ENCODE peak calls at places on chromosomes 4 and X, in ten cellular contexts. Q is MG63; F is K562; Z is right cardiac atrium; J is NT2/D1; T is aorta; G is psoas muscle; W is IMR-90; I is CD8-positive, alpha-beta memory T cell; C is endodermal cell. N is an unnamed sample. For H3K27me3, the result is how much of the 10 kb centered on the place peaks cover.

GRCh38 chr4:154928640-154929257 is 147.7 kb downstream of the RBM46 start:
- DNase-seq in I (no peak), Z (no peak), C (peak), J (peak), G (no peak), W (peak), T (no peak), F (no peak), Q (no peak), N (no peak)

GRCh38 chr4:149296503-149296902 is 519.1 kb downstream of the IQCM start:
- DNase-seq in Q (no peak), G (no peak), I (no peak), T (no peak), J (no peak), F (no peak), C (no peak), W (no peak), Z (no peak), N (no peak)

GRCh38 chr4:148444296-148445070 is 2.3 kb upstream of the NR3C2 start:
- DNase-seq in W (no peak), I (peak), Z (peak), C (peak), Q (no peak), J (no peak), G (peak), T (peak), F (no peak), N (no peak)

GRCh38 chr4:123587983-123588494 is 191.4 kb downstream of the SPRY1 start:
- DNase-seq in Q (peak), I (no peak), T (peak), C (no peak), Z (peak), J (no peak), G (peak), W (peak), F (no peak), N (no peak)

GRCh38 chrX:15749642-15750610 is 11.9 kb downstream of the CA5B start:
- DNase-seq in G (no peak), W (peak), Q (peak), F (no peak), C (no peak), Z (peak), J (no peak), I (no peak), T (peak), N (no peak)

GRCh38 chrX:98795636-98796035 is 1614.4 kb downstream of the PCDH19 start:
- DNase-seq in G (no peak), Q (no peak), Z (no peak), I (no peak), J (no peak), T (no peak), C (no peak), F (no peak), W (no peak), N (no peak)

GRCh38 chr4:27518876-27519275 is 658.2 kb downstream of the STIM2 start:
- DNase-seq in W (no peak), T (no peak), C (no peak), Z (no peak), Q (no peak), I (no peak), J (no peak), G (no peak), F (no peak), N (no peak)

GRCh38 chrX:71930298-71930697 is 19.7 kb downstream of the NHSL2 start:
- DNase-seq in C (no peak), Q (no peak), G (no peak), W (no peak), Z (no peak), J (no peak), T (no peak), F (no peak), I (no peak), N (no peak)

GRCh38 chr4:182513534-182514291 is 270.5 kb downstream of the TENM3 start:
- DNase-seq in F (no peak), G (no peak), Z (no peak), J (no peak), C (no peak), W (no peak), I (no peak), Q (no peak), T (no peak), N (no peak)

GRCh38 chrX:41086627-41086932 is 1.3 kb downstream of the USP9X start:
- DNase-seq in W (no peak), J (no peak), T (no peak), G (no peak), Q (peak), I (no peak), C (no peak), Z (no peak), F (no peak), N (no peak)

GRCh38 chr4:106986486-106986885 is 49.6 kb downstream of the DKK2 start:
- DNase-seq in J (no peak), Q (no peak), G (no peak), Z (no peak), I (no peak), F (no peak), W (no peak), C (no peak), T (no peak), N (peak)

GRCh38 chrX:38066934-38067333 is 60.6 kb downstream of the SYTL5 start:
- DNase-seq in Q (no peak), F (no peak), W (no peak), J (no peak), I (no peak), C (no peak), Z (no peak), G (no peak), T (no peak), N (no peak)

GRCh38 chrX:9865804-9866471 is 79.7 kb downstream of the SHROOM2 start:
- DNase-seq in I (no peak), J (no peak), F (no peak), C (no peak), G (no peak), Z (no peak), W (peak), Q (no peak), T (no peak), N (no peak)

GRCh38 chrX:21509912-21510311 is 135.7 kb downstream of the CNKSR2 start:
- DNase-seq in F (no peak), Z (no peak), I (no peak), C (no peak), W (peak), J (no peak), T (no peak), Q (no peak), G (no peak), N (no peak)

DNA sequence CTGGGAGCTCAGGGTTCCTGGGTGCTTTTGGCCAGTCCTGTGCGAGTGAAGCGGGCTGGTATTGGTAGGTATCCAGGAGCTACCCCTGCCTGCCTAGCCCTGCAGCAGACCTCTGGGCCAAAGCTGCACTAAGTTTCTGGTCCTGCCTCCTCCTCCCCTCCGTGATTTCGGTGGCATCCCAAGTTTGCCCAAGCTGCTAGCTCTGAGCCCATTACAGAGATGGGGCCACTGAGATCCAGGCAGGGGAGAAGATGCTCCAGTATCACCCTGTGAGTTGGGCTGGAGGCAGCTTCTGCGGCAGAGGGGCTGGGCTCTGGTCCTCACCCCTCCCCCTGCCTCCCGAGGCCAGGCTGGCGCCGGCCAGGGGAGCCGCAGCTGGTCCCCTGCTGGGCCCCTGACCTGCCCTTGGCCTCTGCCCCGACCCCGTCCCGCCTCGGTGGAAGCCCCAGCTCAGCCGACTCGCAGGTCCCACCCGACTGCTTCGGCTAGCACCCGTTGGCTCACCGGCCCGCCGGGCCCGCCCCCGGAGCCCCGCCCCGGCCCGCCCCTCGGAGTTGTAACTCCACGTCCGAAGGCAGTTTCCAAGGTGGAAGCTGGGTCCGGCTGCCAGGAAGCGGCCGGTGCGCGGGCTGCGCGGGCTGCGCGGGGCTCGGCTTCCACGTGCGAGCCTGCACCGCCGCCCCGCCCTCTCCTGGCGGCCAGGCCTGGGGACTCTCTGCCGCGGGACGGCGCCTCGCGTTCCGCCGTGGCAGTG is at the start of gene DUSP9:
- DNase-seq in T (peak), I (no peak), J (no peak), F (peak), G (no peak), Q (peak), C (peak), W (no peak), Z (no peak), N (peak)
- H3K27me3 ChIP-seq in T (under half), I (under half), J (half or more), F (under half), G (under half), Q (under half), C (half or more), W (half or more), Z (under half), N (under half)

DNA sequence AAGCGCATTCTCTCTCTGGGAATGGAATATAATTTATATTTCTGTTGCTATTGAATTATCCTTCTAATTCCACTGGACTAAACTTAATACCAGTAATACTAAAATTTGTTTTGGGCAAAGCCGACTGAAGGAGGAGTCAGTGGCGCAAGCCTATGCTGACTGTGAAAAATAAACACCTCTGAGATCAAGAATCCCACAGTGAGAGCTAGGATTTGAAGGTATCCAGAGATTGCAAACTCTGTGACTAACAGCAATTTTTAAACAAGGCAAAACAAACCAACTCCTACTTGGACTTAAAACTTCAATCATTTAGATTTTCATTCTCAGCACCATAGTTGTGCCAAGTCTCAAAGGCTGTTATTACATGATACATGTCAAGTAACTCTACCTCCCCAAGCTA is 109.6 kb upstream of the TBC1D9 start:
- DNase-seq in I (no peak), F (no peak), Z (no peak), J (no peak), W (peak), G (no peak), Q (peak), T (no peak), C (no peak), N (no peak)
- H3K27me3 ChIP-seq in I (under half), F (under half), Z (under half), J (under half), W (under half), G (under half), Q (under half), T (under half), C (under half), N (under half)

GRCh38 chr4:41866799-41867677 is 68.2 kb upstream of the TMEM33 start:
- DNase-seq in I (no peak), J (no peak), Z (no peak), G (no peak), F (no peak), C (peak), T (no peak), Q (no peak), W (no peak), N (no peak)

GRCh38 chr4:41865306-41865980 is 69.8 kb upstream of the TMEM33 start:
- DNase-seq in C (peak), G (peak), I (no peak), Z (no peak), J (no peak), W (no peak), T (no peak), Q (no peak), F (no peak), N (no peak)

DNA sequence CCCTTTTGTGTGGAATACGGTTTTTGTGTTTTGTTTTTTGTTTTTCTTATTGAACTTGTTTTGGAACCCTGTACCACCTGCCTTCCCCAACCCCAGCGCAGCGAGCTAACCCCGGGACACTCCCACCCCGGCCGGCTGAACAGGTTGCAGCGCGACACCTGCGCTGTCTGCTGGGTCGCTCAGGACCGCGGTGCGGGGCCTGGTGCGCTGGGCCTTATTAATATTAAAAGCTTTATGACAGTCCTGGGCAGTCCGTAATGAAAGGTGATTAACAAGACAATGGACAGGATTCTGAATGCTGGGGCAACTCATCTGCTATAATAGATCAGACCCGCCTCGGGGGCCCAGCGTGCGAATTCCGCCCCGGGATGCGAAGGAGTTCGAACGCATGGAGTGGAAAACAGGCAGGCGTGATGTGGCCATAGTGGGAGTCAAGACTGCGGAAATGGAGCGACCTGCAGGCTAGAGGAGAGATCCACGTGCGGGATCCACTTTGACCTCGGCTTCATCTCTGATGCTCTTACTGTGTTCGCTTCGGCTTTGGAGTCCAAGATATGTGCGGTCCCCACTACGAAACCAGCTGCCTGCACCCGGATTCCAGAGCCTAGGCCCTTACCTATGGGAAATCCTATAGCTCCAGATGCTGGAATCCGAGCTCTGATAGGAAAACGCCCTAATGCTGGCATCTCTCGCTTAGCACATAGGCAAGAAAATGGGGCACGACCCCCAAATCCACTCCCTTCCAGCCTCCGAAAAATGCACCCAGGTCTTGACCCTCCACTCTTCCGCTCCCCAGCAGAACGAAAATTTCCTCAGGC is 69.0 kb upstream of the TMEM33 start:
- DNase-seq in W (no peak), G (no peak), Q (no peak), F (no peak), C (peak), J (no peak), T (no peak), I (no peak), Z (no peak), N (no peak)
- H3K27me3 ChIP-seq in W (half or more), G (under half), Q (under half), F (under half), C (half or more), J (half or more), T (under half), I (under half), Z (under half), N (under half)

GRCh38 chr4:115215935-115216334 is 102.5 kb upstream of the NDST4 start:
- DNase-seq in C (no peak), I (no peak), J (no peak), G (no peak), W (no peak), F (no peak), Z (no peak), T (no peak), Q (no peak), N (no peak)
- H3K27me3 ChIP-seq in C (under half), I (under half), J (under half), G (under half), W (under half), F (under half), Z (under half), T (under half), Q (under half), N (under half)

DNA sequence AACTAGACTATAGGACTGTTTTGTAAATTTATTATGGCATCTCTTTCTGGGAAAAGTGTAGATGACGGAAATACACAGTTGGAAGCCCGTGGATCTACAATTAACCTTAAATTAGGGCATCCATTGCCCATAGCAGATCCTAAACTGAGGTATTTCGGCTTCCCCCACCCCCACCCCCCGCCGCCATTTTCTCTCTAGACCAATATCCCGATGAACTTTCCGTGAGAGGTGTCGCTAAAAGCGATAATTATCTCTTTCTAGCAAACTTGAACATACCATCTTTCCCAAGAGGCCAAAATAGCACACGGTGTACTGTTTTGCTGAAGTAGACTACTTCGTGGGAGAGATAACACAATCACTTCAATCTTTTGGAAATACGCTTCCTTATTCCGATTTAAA is 584 bp downstream of the KLHL15 start:
- DNase-seq in F (no peak), C (peak), T (no peak), Q (no peak), J (no peak), Z (no peak), I (no peak), W (no peak), G (no peak), N (no peak)
- H3K27me3 ChIP-seq in F (under half), C (under half), T (under half), Q (under half), J (under half), Z (under half), I (under half), W (under half), G (under half), N (under half)

GRCh38 chr4:8694226-8694625 is 101.7 kb downstream of the CPZ start:
- DNase-seq in I (no peak), C (no peak), W (no peak), T (no peak), Z (no peak), Q (no peak), J (no peak), F (no peak), G (no peak), N (no peak)
- H3K27me3 ChIP-seq in I (under half), C (under half), W (under half), T (under half), Z (under half), Q (under half), J (under half), F (under half), G (under half), N (under half)

DNA sequence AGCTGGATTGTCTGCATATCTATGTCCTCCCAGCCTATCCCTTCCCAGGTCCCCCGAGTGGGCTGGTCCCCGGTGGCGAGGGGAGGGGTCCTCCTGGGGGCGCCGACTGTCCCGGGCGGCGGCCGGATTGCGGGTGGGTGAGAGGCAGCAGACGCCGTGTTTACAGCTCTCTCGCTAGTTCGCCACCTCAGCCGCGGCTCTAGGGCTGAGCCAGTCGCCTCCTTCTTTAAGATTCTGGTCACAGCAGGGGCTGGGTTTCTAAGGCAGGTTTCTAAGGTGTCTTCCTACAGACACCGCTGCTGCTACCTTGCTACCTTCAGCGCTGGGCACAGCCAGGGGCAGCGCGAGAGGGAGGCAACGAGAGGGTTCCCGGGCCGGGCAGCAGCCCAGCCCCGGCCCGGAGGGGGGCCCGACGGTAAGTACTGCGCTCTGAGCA is 57.2 kb downstream of the FRMPD3 start:
- DNase-seq in G (no peak), I (no peak), W (no peak), Z (no peak), F (no peak), C (peak), J (no peak), Q (no peak), T (no peak), N (peak)
- H3K27me3 ChIP-seq in G (under half), I (under half), W (half or more), Z (under half), F (under half), C (half or more), J (half or more), Q (under half), T (under half), N (under half)